ENCODE peak calls at places on chromosomes 3 and 15, in four cellular contexts. R is skeletal muscle cell, I is left lobe of liver, G is pancreas. H is an unnamed sample.

GRCh38 chr3:30458376-30458775 is 148.0 kb upstream of the TGFBR2 start:
- DNase-seq in R (no peak), I (no peak), G (no peak), H (no peak)

GRCh38 chr15:80689716-80690115 is 5.4 kb upstream of the ABHD17C start:
- DNase-seq in G (no peak), R (no peak), I (no peak), H (no peak)

GRCh38 chr3:165642761-165643432 is 194.3 kb downstream of the BCHE start:
- DNase-seq in R (peak), G (no peak), I (peak), H (no peak)

GRCh38 chr15:93246266-93247242 is 157.5 kb upstream of the RGMA start:
- DNase-seq in G (no peak), R (no peak), I (peak), H (peak)

GRCh38 chr15:84649706-84650105 is 4.4 kb downstream of the WDR73 start:
- DNase-seq in G (no peak), R (no peak), I (no peak), H (no peak)

GRCh38 chr3:41331023-41331422 is 131.7 kb downstream of the CTNNB1 start:
- DNase-seq in I (no peak), R (no peak), G (no peak), H (no peak)

GRCh38 chr15:51093865-51094605 is 671 bp downstream of the TNFAIP8L3 start:
- DNase-seq in G (peak), I (peak), R (no peak), H (peak)

GRCh38 chr15:25661898-25662297 is 201.2 kb downstream of the ATP10A start:
- DNase-seq in I (no peak), R (no peak), G (no peak), H (no peak)

GRCh38 chr3:4750306-4751056 is 228.8 kb upstream of the BHLHE40 start:
- DNase-seq in I (no peak), G (no peak), R (no peak), H (no peak)

GRCh38 chr3:107753494-107753893 is 230.7 kb downstream of the BBX start:
- DNase-seq in G (no peak), I (peak), R (no peak), H (peak)

GRCh38 chr3:44198265-44198956 is 43.3 kb upstream of the TOPAZ1 start:
- DNase-seq in R (no peak), G (peak), I (peak), H (peak)

GRCh38 chr3:113243846-113244245 is 32.5 kb downstream of the BOC start:
- DNase-seq in R (no peak), I (no peak), G (no peak), H (no peak)

GRCh38 chr3:40779039-40779438 is 254.3 kb downstream of the ZNF621 start:
- DNase-seq in G (no peak), R (no peak), I (no peak), H (no peak)

GRCh38 chr3:195956577-195956976 is 48.2 kb upstream of the TNK2 start:
- DNase-seq in R (no peak), G (no peak), I (peak), H (no peak)

GRCh38 chr3:155428558-155428957 is 135.1 kb upstream of the STRIT1 start:
- DNase-seq in G (no peak), I (no peak), R (peak), H (no peak)

GRCh38 chr15:29934251-29934650 is 112.0 kb upstream of the TJP1 start:
- DNase-seq in I (no peak), R (peak), G (no peak), H (no peak)

GRCh38 chr3:75321060-75321459 is 343.1 kb upstream of the FRG2C start:
- DNase-seq in R (no peak), G (no peak), I (no peak), H (no peak)

GRCh38 chr3:189071452-189071851 is 100.3 kb upstream of the TPRG1 start:
- DNase-seq in G (no peak), I (no peak), R (no peak), H (no peak)

GRCh38 chr15:25739687-25740121 is 123.4 kb downstream of the ATP10A start:
- DNase-seq in G (no peak), R (peak), I (no peak), H (no peak)

GRCh38 chr3:143439785-143440184 is 320.2 kb downstream of the CHST2 start:
- DNase-seq in G (no peak), I (no peak), R (no peak), H (no peak)

GRCh38 chr3:184361532-184361931 is at the start of the genes CLCN2 and POLR2H:
- DNase-seq in I (peak), R (no peak), G (peak), H (peak)

GRCh38 chr3:46921041-46921440 is 43.5 kb downstream of the PTH1R start:
- DNase-seq in R (no peak), I (no peak), G (peak), H (peak)

GRCh38 chr3:126478581-126479310 is 3.1 kb upstream of the ZXDC start:
- DNase-seq in G (no peak), R (no peak), I (no peak), H (peak)

GRCh38 chr15:89167267-89168176 is 53.9 kb downstream of the RLBP1 start:
- DNase-seq in G (no peak), R (peak), I (no peak), H (no peak)

GRCh38 chr15:76664895-76665294 is 240.2 kb downstream of the SCAPER start:
- DNase-seq in G (no peak), R (no peak), I (no peak), H (no peak)

GRCh38 chr15:89665449-89666146 is 10.3 kb upstream of the KIF7 start:
- DNase-seq in I (no peak), G (no peak), R (no peak), H (peak)

GRCh38 chr3:171172070-171172469 is 145.6 kb upstream of the SLC2A2 start:
- DNase-seq in I (no peak), G (no peak), R (no peak), H (no peak)

GRCh38 chr15:25733856-25734679 is 129.1 kb downstream of the ATP10A start:
- DNase-seq in I (peak), R (no peak), G (no peak), H (peak)

H was measured in right lobe of liver.